ENCODE peak calls at places on chromosomes 1 and 21, in seven cellular contexts. K is upper lobe of left lung, P is psoas muscle, V is upper lobe of right lung, R is A549, H is DND-41, I is left lung. C is an unnamed sample.

GRCh38 chr1:99599678-99600175 is 46.2 kb upstream of the PALMD start:
- DNase-seq in R (peak; percentile 7), P (peak; percentile 59), H (no peak), I (peak; percentile 40), K (no peak), V (no peak), C (peak; percentile 62)

GRCh38 chr1:27527857-27528700 is 38.1 kb upstream of the WASF2 start:
- DNase-seq in K (peak; percentile 93), V (peak; percentile 86), P (no peak), H (no peak), R (no peak), I (peak; percentile 88), C (no peak)

GRCh38 chr1:23798662-23799142 is 1.9 kb downstream of the GALE start:
- DNase-seq in R (no peak), K (peak; percentile 40), P (peak; percentile 54), I (no peak), V (peak; percentile 68), H (no peak), C (no peak)

GRCh38 chr21:41166947-41167346 is 1.0 kb upstream of the BACE2 start:
- DNase-seq in V (no peak), H (no peak), P (no peak), I (no peak), K (no peak), R (no peak), C (no peak)

GRCh38 chr1:78045850-78046778 is at the start of gene GIPC2:
- DNase-seq in K (peak; percentile 89), H (no peak), V (peak; percentile 65), R (no peak), P (peak; percentile 73), I (peak; percentile 78), C (no peak)

GRCh38 chr1:46581685-46582455 is 22.2 kb downstream of the MKNK1 start:
- DNase-seq in R (no peak), P (no peak), K (no peak), I (no peak), V (no peak), H (peak; percentile 33), C (no peak)

GRCh38 chr1:110524311-110525249 is 5.6 kb upstream of the KCNA10 start:
- DNase-seq in K (no peak), R (peak; percentile 29), P (no peak), I (peak; percentile 50), V (no peak), H (peak; percentile 53), C (no peak)

GRCh38 chr1:237879195-237879594 is 11.5 kb downstream of the ZP4 start:
- DNase-seq in R (peak; percentile 24), I (no peak), K (no peak), V (no peak), H (no peak), P (no peak), C (no peak)

GRCh38 chr1:225962440-225962975 is 21.5 kb upstream of the LEFTY2 start:
- DNase-seq in R (peak; percentile 64), K (peak; percentile 91), I (peak; percentile 86), V (peak; percentile 73), P (no peak), H (peak; percentile 37), C (no peak)

GRCh38 chr1:226983998-226984364 is 43.9 kb downstream of the COQ8A start:
- DNase-seq in R (no peak), V (no peak), K (no peak), I (no peak), H (no peak), P (peak; percentile 72), C (no peak)

GRCh38 chr1:226983247-226983997 is 43.3 kb downstream of the COQ8A start:
- DNase-seq in V (no peak), P (peak; percentile 58), K (peak; percentile 83), I (no peak), R (no peak), H (no peak), C (no peak)

GRCh38 chr1:226981838-226982237 is 41.7 kb downstream of the COQ8A start:
- DNase-seq in H (no peak), P (peak; percentile 52), V (no peak), K (peak; percentile 76), I (no peak), R (no peak), C (no peak)

GRCh38 chr1:226981386-226981817 is 41.3 kb downstream of the COQ8A start:
- DNase-seq in V (no peak), P (peak; percentile 61), R (no peak), I (no peak), K (peak; percentile 74), H (no peak), C (no peak)

DNA sequence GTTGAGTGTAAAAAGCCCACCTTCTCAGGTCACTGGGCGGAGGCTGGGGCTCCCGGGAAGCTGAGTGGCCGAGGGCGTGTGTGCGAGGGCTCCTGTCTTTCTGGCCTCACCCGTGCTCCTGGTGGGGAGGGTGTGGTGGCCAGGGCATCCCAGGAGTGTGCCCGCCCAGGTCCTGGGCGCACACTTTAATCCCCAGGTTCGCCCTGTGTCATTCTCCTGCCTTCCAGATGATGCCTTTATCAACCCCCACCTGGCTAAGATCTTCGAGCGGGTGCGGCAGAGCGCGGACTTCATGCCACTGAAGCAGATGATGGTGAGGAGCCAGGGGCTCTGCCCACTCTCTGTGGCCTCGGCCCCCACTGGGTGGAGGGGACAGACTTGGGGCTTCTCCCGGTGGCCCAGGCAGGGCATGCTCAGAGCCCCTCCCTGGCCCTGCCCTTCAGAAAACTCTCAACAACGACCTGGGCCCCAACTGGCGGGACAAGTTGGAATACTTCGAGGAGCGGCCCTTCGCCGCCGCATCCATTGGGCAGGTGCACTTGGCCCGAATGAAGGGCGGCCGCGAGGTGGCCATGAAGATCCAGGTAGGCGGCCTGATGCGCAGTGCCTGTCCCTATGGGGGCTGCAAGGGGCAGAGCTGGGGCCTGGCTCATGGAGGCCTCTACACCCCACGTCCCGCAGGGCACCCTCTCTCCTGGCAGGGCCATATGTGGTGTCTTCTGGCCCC is 42.5 kb downstream of the COQ8A start:
- DNase-seq in V (no peak), K (peak; percentile 70), R (no peak), I (no peak), H (no peak), P (peak; percentile 48), C (no peak)
- H3K4me1 ChIP-seq in V (peaks cover 10% of the 10 kb centered on the region), K (peaks cover 21% of the 10 kb centered on the region), R (no peaks in the 10 kb centered on the region), I (no peaks in the 10 kb centered on the region), H (no peaks in the 10 kb centered on the region), P (peaks cover 79% of the 10 kb centered on the region), C (no peaks in the 10 kb centered on the region)

GRCh38 chr1:153510984-153511410 is 24.8 kb downstream of the S100A6 start:
- DNase-seq in I (peak; percentile 93), H (peak; percentile 78), R (peak; percentile 88), K (peak; percentile 64), P (peak; percentile 89), V (peak; percentile 89), C (peak; percentile 85)

GRCh38 chr1:153509036-153509435 is 26.8 kb downstream of the S100A6 start:
- DNase-seq in P (no peak), K (no peak), R (no peak), V (no peak), I (no peak), H (no peak), C (no peak)

GRCh38 chr1:153507926-153508583 is 27.7 kb downstream of the S100A6 start:
- DNase-seq in P (no peak), I (no peak), H (no peak), V (no peak), K (no peak), R (no peak), C (no peak)

GRCh38 chr1:153506831-153507413 is 28.9 kb downstream of the S100A6 start:
- DNase-seq in V (peak; percentile 73), K (peak; percentile 33), P (peak; percentile 89), H (no peak), I (no peak), R (peak; percentile 55), C (peak; percentile 96)

GRCh38 chr1:153509729-153510354 is 25.9 kb downstream of the S100A6 start:
- DNase-seq in H (peak; percentile 68), P (peak; percentile 63), R (peak; percentile 79), V (peak; percentile 77), I (no peak), K (no peak), C (no peak)
- TF ChIP-seq CTCF in H (peak; percentile 85), P (peak; percentile 49), R (peak; percentile 84), V (peak; percentile 66), I (peak; percentile 30), K (peak; percentile 55), C (no peak)

GRCh38 chr1:235095938-235096562 is 32.6 kb downstream of the TOMM20 start:
- DNase-seq in I (no peak), R (no peak), H (no peak), K (no peak), V (no peak), P (no peak), C (peak; percentile 9)

GRCh38 chr1:235093685-235094592 is 34.7 kb downstream of the TOMM20 start:
- DNase-seq in P (peak; percentile 85), R (peak; percentile 75), I (peak; percentile 92), H (peak; percentile 88), V (peak; percentile 87), K (peak; percentile 57), C (no peak)

GRCh38 chr1:235088907-235089306 is 39.7 kb downstream of the TOMM20 start:
- DNase-seq in H (no peak), P (no peak), R (no peak), I (no peak), K (no peak), V (no peak), C (no peak)

GRCh38 chr1:235090406-235091069 is 38.1 kb downstream of the TOMM20 start:
- DNase-seq in R (no peak), V (no peak), P (no peak), H (no peak), I (no peak), K (no peak), C (no peak)

DNA sequence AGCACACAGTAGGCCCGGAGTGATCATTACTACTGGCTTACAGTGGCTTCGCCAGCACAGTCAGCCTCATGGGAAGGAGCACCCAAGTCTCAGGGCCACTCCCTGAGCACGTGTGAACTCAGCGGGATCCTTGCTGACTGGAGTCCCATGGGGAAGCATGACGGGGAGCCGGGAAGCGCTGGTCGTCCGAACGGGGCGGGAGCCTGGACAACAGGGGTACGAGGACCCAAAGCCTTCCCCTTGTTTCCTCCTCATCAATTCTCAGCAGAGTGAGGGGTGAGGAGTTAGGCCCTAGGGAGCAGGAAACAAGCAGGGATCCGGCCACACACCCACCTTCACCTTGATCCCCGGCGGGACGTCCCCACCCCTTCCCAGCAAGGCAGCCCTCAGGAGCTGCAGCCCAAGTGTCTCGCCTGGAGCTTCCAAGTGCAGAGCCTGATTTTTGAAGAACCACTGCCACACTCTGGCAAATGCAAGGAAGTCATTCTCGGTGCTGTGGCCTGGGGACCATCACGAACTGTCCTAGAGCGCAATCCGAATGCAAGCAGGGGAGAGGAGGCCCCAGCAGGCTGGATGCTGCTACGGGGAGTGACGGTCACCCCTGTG is 35.5 kb downstream of the TOMM20 start:
- DNase-seq in H (peak; percentile 26), I (no peak), V (peak; percentile 63), P (no peak), K (peak; percentile 73), R (peak; percentile 36), C (no peak)
- H3K4me3 ChIP-seq in H (no peak overlapping the region), I (no peak overlapping the region), V (no peak overlapping the region), P (peak overlapping the region; percentile 31), K (no peak overlapping the region), R (no peak overlapping the region), C (peak overlapping the region; percentile 1)

GRCh38 chr1:201498621-201499020 is 8.3 kb downstream of the CSRP1 start:
- DNase-seq in H (no peak), P (no peak), I (no peak), R (no peak), K (no peak), V (no peak), C (no peak)
- H3K4me1 ChIP-seq in H (no peaks in the 10 kb centered on the region), P (peaks cover 20% of the 10 kb centered on the region), I (peaks cover 64% of the 10 kb centered on the region), R (peaks cover 56% of the 10 kb centered on the region), K (peaks cover 77% of the 10 kb centered on the region), V (peaks cover 82% of the 10 kb centered on the region), C (no peaks in the 10 kb centered on the region)